ENCODE peak calls at places on chromosomes 1 and 21, in ten cellular contexts. One of them, this sample, is unnamed.

GRCh38 chr1:31701137-31701736 is 2.6 kb downstream of the COL16A1 start:
- DNase-seq in HTR-8/SVneo: peak; percentile 89
- DNase-seq in stimulated activated CD4-positive, alpha-beta T cell treated with anti-CD3 and anti-CD28 coated beads, Interleukin-1b, Interleukin-23, amount 100 ng/mL, for 4 hours: no peak
- DNase-seq in upper lobe of right lung: peak; percentile 72
- DNase-seq in COR-L47: peak; percentile 65
- DNase-seq in memory B cell: no peak
- DNase-seq in OCI-M1: peak; percentile 84
- DNase-seq in MCF 10A: peak; percentile 98
- DNase-seq in brain microvascular endothelial cell: peak; percentile 98
- DNase-seq in AG04449: peak; percentile 76
- DNase-seq in this sample: peak; percentile 97

GRCh38 chr1:107430540-107431228 is 289.8 kb downstream of the NTNG1 start:
- DNase-seq in HTR-8/SVneo: peak; percentile 0
- DNase-seq in stimulated activated CD4-positive, alpha-beta T cell treated with anti-CD3 and anti-CD28 coated beads, Interleukin-1b, Interleukin-23, amount 100 ng/mL, for 4 hours: no peak
- DNase-seq in upper lobe of right lung: no peak
- DNase-seq in COR-L47: peak; percentile 31
- DNase-seq in memory B cell: peak; percentile 42
- DNase-seq in OCI-M1: peak; percentile 60
- DNase-seq in MCF 10A: peak; percentile 70
- DNase-seq in brain microvascular endothelial cell: peak; percentile 33
- DNase-seq in AG04449: no peak
- DNase-seq in this sample: peak; percentile 2

GRCh38 chr1:50973875-50974617 is 4.0 kb downstream of the CDKN2C start:
- DNase-seq in HTR-8/SVneo: no peak
- DNase-seq in stimulated activated CD4-positive, alpha-beta T cell treated with anti-CD3 and anti-CD28 coated beads, Interleukin-1b, Interleukin-23, amount 100 ng/mL, for 4 hours: no peak
- DNase-seq in upper lobe of right lung: no peak
- DNase-seq in COR-L47: no peak
- DNase-seq in memory B cell: no peak
- DNase-seq in OCI-M1: peak; percentile 59
- DNase-seq in MCF 10A: no peak
- DNase-seq in brain microvascular endothelial cell: no peak
- DNase-seq in AG04449: no peak
- DNase-seq in this sample: no peak

GRCh38 chr1:204282801-204283200 is 69.0 kb upstream of the GOLT1A start:
- DNase-seq in HTR-8/SVneo: no peak
- DNase-seq in stimulated activated CD4-positive, alpha-beta T cell treated with anti-CD3 and anti-CD28 coated beads, Interleukin-1b, Interleukin-23, amount 100 ng/mL, for 4 hours: no peak
- DNase-seq in upper lobe of right lung: no peak
- DNase-seq in COR-L47: no peak
- DNase-seq in memory B cell: no peak
- DNase-seq in OCI-M1: no peak
- DNase-seq in MCF 10A: no peak
- DNase-seq in brain microvascular endothelial cell: no peak
- DNase-seq in AG04449: no peak
- DNase-seq in this sample: no peak

GRCh38 chr21:41755934-41756773 is 10.7 kb downstream of the RIPK4 start:
- DNase-seq in HTR-8/SVneo: no peak
- DNase-seq in stimulated activated CD4-positive, alpha-beta T cell treated with anti-CD3 and anti-CD28 coated beads, Interleukin-1b, Interleukin-23, amount 100 ng/mL, for 4 hours: no peak
- DNase-seq in upper lobe of right lung: no peak
- DNase-seq in COR-L47: no peak
- DNase-seq in memory B cell: no peak
- DNase-seq in OCI-M1: no peak
- DNase-seq in MCF 10A: peak; percentile 62
- DNase-seq in brain microvascular endothelial cell: no peak
- DNase-seq in AG04449: no peak
- DNase-seq in this sample: no peak

GRCh38 chr1:154808261-154808908 is 61.7 kb downstream of the KCNN3 start:
- DNase-seq in HTR-8/SVneo: no peak
- DNase-seq in stimulated activated CD4-positive, alpha-beta T cell treated with anti-CD3 and anti-CD28 coated beads, Interleukin-1b, Interleukin-23, amount 100 ng/mL, for 4 hours: no peak
- DNase-seq in upper lobe of right lung: no peak
- DNase-seq in COR-L47: no peak
- DNase-seq in memory B cell: no peak
- DNase-seq in OCI-M1: no peak
- DNase-seq in MCF 10A: no peak
- DNase-seq in brain microvascular endothelial cell: no peak
- DNase-seq in AG04449: no peak
- DNase-seq in this sample: no peak

GRCh38 chr1:232302376-232303049 is 327.4 kb downstream of the SIPA1L2 start:
- DNase-seq in HTR-8/SVneo: no peak
- DNase-seq in stimulated activated CD4-positive, alpha-beta T cell treated with anti-CD3 and anti-CD28 coated beads, Interleukin-1b, Interleukin-23, amount 100 ng/mL, for 4 hours: no peak
- DNase-seq in upper lobe of right lung: no peak
- DNase-seq in COR-L47: no peak
- DNase-seq in memory B cell: no peak
- DNase-seq in OCI-M1: no peak
- DNase-seq in MCF 10A: no peak
- DNase-seq in brain microvascular endothelial cell: no peak
- DNase-seq in AG04449: no peak
- DNase-seq in this sample: no peak

GRCh38 chr1:154730251-154730650 is 122.3 kb upstream of the ADAR start:
- DNase-seq in HTR-8/SVneo: no peak
- DNase-seq in stimulated activated CD4-positive, alpha-beta T cell treated with anti-CD3 and anti-CD28 coated beads, Interleukin-1b, Interleukin-23, amount 100 ng/mL, for 4 hours: no peak
- DNase-seq in upper lobe of right lung: no peak
- DNase-seq in COR-L47: peak; percentile 96
- DNase-seq in memory B cell: no peak
- DNase-seq in OCI-M1: peak; percentile 71
- DNase-seq in MCF 10A: peak; percentile 62
- DNase-seq in brain microvascular endothelial cell: peak; percentile 72
- DNase-seq in AG04449: no peak
- DNase-seq in this sample: no peak

GRCh38 chr1:154750681-154751665 is 119.1 kb downstream of the KCNN3 start:
- DNase-seq in HTR-8/SVneo: no peak
- DNase-seq in stimulated activated CD4-positive, alpha-beta T cell treated with anti-CD3 and anti-CD28 coated beads, Interleukin-1b, Interleukin-23, amount 100 ng/mL, for 4 hours: no peak
- DNase-seq in upper lobe of right lung: no peak
- DNase-seq in COR-L47: no peak
- DNase-seq in memory B cell: no peak
- DNase-seq in OCI-M1: no peak
- DNase-seq in MCF 10A: peak; percentile 28
- DNase-seq in brain microvascular endothelial cell: no peak
- DNase-seq in AG04449: no peak
- DNase-seq in this sample: no peak

GRCh38 chr1:208977861-208978260 is 605.7 kb upstream of the CAMK1G start:
- DNase-seq in HTR-8/SVneo: no peak
- DNase-seq in stimulated activated CD4-positive, alpha-beta T cell treated with anti-CD3 and anti-CD28 coated beads, Interleukin-1b, Interleukin-23, amount 100 ng/mL, for 4 hours: no peak
- DNase-seq in upper lobe of right lung: no peak
- DNase-seq in COR-L47: no peak
- DNase-seq in memory B cell: no peak
- DNase-seq in OCI-M1: no peak
- DNase-seq in MCF 10A: peak; percentile 82
- DNase-seq in brain microvascular endothelial cell: no peak
- DNase-seq in AG04449: no peak
- DNase-seq in this sample: no peak

GRCh38 chr1:183416850-183417690 is 1.1 kb downstream of the NMNAT2 start:
- DNase-seq in HTR-8/SVneo: peak; percentile 42
- DNase-seq in stimulated activated CD4-positive, alpha-beta T cell treated with anti-CD3 and anti-CD28 coated beads, Interleukin-1b, Interleukin-23, amount 100 ng/mL, for 4 hours: peak; percentile 16
- DNase-seq in upper lobe of right lung: peak; percentile 82
- DNase-seq in COR-L47: peak; percentile 61
- DNase-seq in memory B cell: peak; percentile 22
- DNase-seq in OCI-M1: no peak
- DNase-seq in MCF 10A: no peak
- DNase-seq in brain microvascular endothelial cell: peak; percentile 46
- DNase-seq in AG04449: no peak
- DNase-seq in this sample: peak; percentile 28

GRCh38 chr21:17139696-17140095 is 373.1 kb upstream of the CXADR start:
- DNase-seq in HTR-8/SVneo: peak; percentile 23
- DNase-seq in stimulated activated CD4-positive, alpha-beta T cell treated with anti-CD3 and anti-CD28 coated beads, Interleukin-1b, Interleukin-23, amount 100 ng/mL, for 4 hours: no peak
- DNase-seq in upper lobe of right lung: no peak
- DNase-seq in COR-L47: no peak
- DNase-seq in memory B cell: no peak
- DNase-seq in OCI-M1: peak; percentile 79
- DNase-seq in MCF 10A: peak; percentile 44
- DNase-seq in brain microvascular endothelial cell: no peak
- DNase-seq in AG04449: no peak
- DNase-seq in this sample: no peak

This sample was measured in smooth muscle cell of the brain vasculature.